ENCODE peak calls at places on chromosome 2, in eight cellular contexts. One of them, this sample, is unnamed.

GRCh38 chr2:159251296-159252173 is 35.0 kb downstream of the WDSUB1 start:
- DNase-seq in HL-60: no peak
- DNase-seq in tibial artery: no peak
- DNase-seq in upper lobe of right lung: no peak
- DNase-seq in brain microvascular endothelial cell: no peak
- DNase-seq in adrenal gland: no peak
- DNase-seq in bronchial epithelial cell: no peak
- DNase-seq in DND-41: no peak
- DNase-seq in this sample: no peak

GRCh38 chr2:133561045-133561852 is 7.0 kb downstream of the NCKAP5 start:
- DNase-seq in HL-60: no peak
- DNase-seq in tibial artery: no peak
- DNase-seq in upper lobe of right lung: no peak
- DNase-seq in brain microvascular endothelial cell: peak; percentile 65
- DNase-seq in adrenal gland: peak; percentile 17
- DNase-seq in bronchial epithelial cell: peak; percentile 70
- DNase-seq in DND-41: no peak
- DNase-seq in this sample: no peak

GRCh38 chr2:38109732-38110181 is 33.8 kb upstream of the CYP1B1 start:
- DNase-seq in HL-60: no peak
- DNase-seq in tibial artery: no peak
- DNase-seq in upper lobe of right lung: no peak
- DNase-seq in brain microvascular endothelial cell: no peak
- DNase-seq in adrenal gland: no peak
- DNase-seq in bronchial epithelial cell: peak; percentile 90
- DNase-seq in DND-41: no peak
- DNase-seq in this sample: peak; percentile 65

GRCh38 chr2:54575379-54575888 is 119.3 kb downstream of the SPTBN1 start:
- DNase-seq in HL-60: peak; percentile 50
- DNase-seq in tibial artery: no peak
- DNase-seq in upper lobe of right lung: no peak
- DNase-seq in brain microvascular endothelial cell: no peak
- DNase-seq in adrenal gland: peak; percentile 66
- DNase-seq in bronchial epithelial cell: peak; percentile 100
- DNase-seq in DND-41: no peak
- DNase-seq in this sample: no peak

GRCh38 chr2:187774551-187775071 is 220.4 kb upstream of the TFPI start:
- DNase-seq in HL-60: no peak
- DNase-seq in tibial artery: no peak
- DNase-seq in upper lobe of right lung: no peak
- DNase-seq in brain microvascular endothelial cell: no peak
- DNase-seq in adrenal gland: no peak
- DNase-seq in bronchial epithelial cell: peak; percentile 78
- DNase-seq in DND-41: no peak
- DNase-seq in this sample: no peak

GRCh38 chr2:50133766-50134165 is 898.2 kb downstream of the NRXN1 start:
- DNase-seq in HL-60: no peak
- DNase-seq in tibial artery: no peak
- DNase-seq in upper lobe of right lung: no peak
- DNase-seq in brain microvascular endothelial cell: no peak
- DNase-seq in adrenal gland: no peak
- DNase-seq in bronchial epithelial cell: no peak
- DNase-seq in DND-41: no peak
- DNase-seq in this sample: no peak

GRCh38 chr2:182920631-182921056 is 54.2 kb upstream of the FRZB start:
- DNase-seq in HL-60: no peak
- DNase-seq in tibial artery: no peak
- DNase-seq in upper lobe of right lung: no peak
- DNase-seq in brain microvascular endothelial cell: no peak
- DNase-seq in adrenal gland: no peak
- DNase-seq in bronchial epithelial cell: no peak
- DNase-seq in DND-41: no peak
- DNase-seq in this sample: no peak

GRCh38 chr2:178882666-178883440 is 75.6 kb upstream of the TTN start:
- DNase-seq in HL-60: no peak
- DNase-seq in tibial artery: peak; percentile 31
- DNase-seq in upper lobe of right lung: no peak
- DNase-seq in brain microvascular endothelial cell: peak; percentile 12
- DNase-seq in adrenal gland: no peak
- DNase-seq in bronchial epithelial cell: peak; percentile 85
- DNase-seq in DND-41: no peak
- DNase-seq in this sample: no peak

GRCh38 chr2:15334650-15335326 is 226.3 kb downstream of the NBAS start:
- DNase-seq in HL-60: no peak
- DNase-seq in tibial artery: no peak
- DNase-seq in upper lobe of right lung: no peak
- DNase-seq in brain microvascular endothelial cell: peak; percentile 24
- DNase-seq in adrenal gland: no peak
- DNase-seq in bronchial epithelial cell: peak; percentile 94
- DNase-seq in DND-41: no peak
- DNase-seq in this sample: peak; percentile 70

GRCh38 chr2:85049236-85049635 is 78.3 kb downstream of the KCMF1 start:
- DNase-seq in HL-60: no peak
- DNase-seq in tibial artery: no peak
- DNase-seq in upper lobe of right lung: no peak
- DNase-seq in brain microvascular endothelial cell: no peak
- DNase-seq in adrenal gland: no peak
- DNase-seq in bronchial epithelial cell: no peak
- DNase-seq in DND-41: no peak
- DNase-seq in this sample: peak; percentile 21

GRCh38 chr2:114027437-114027836 is 137.5 kb downstream of the ACTR3 start:
- DNase-seq in HL-60: no peak
- DNase-seq in tibial artery: no peak
- DNase-seq in upper lobe of right lung: no peak
- DNase-seq in brain microvascular endothelial cell: no peak
- DNase-seq in adrenal gland: no peak
- DNase-seq in bronchial epithelial cell: no peak
- DNase-seq in DND-41: no peak
- DNase-seq in this sample: no peak

GRCh38 chr2:120546077-120546864 is 189.4 kb upstream of the GLI2 start:
- DNase-seq in HL-60: no peak
- DNase-seq in tibial artery: peak; percentile 86
- DNase-seq in upper lobe of right lung: no peak
- DNase-seq in brain microvascular endothelial cell: peak; percentile 95
- DNase-seq in adrenal gland: no peak
- DNase-seq in bronchial epithelial cell: peak; percentile 88
- DNase-seq in DND-41: no peak
- DNase-seq in this sample: no peak

GRCh38 chr2:107137711-107138110 is 251.7 kb upstream of the ST6GAL2 start:
- DNase-seq in HL-60: no peak
- DNase-seq in tibial artery: no peak
- DNase-seq in upper lobe of right lung: no peak
- DNase-seq in brain microvascular endothelial cell: no peak
- DNase-seq in adrenal gland: no peak
- DNase-seq in bronchial epithelial cell: no peak
- DNase-seq in DND-41: no peak
- DNase-seq in this sample: no peak

GRCh38 chr2:12141618-12142220 is 395.3 kb downstream of the LPIN1 start:
- DNase-seq in HL-60: no peak
- DNase-seq in tibial artery: no peak
- DNase-seq in upper lobe of right lung: no peak
- DNase-seq in brain microvascular endothelial cell: no peak
- DNase-seq in adrenal gland: no peak
- DNase-seq in bronchial epithelial cell: no peak
- DNase-seq in DND-41: no peak
- DNase-seq in this sample: no peak

GRCh38 chr2:24191156-24191555 is 16.3 kb downstream of the FAM228A start:
- DNase-seq in HL-60: no peak
- DNase-seq in tibial artery: no peak
- DNase-seq in upper lobe of right lung: no peak
- DNase-seq in brain microvascular endothelial cell: no peak
- DNase-seq in adrenal gland: no peak
- DNase-seq in bronchial epithelial cell: no peak
- DNase-seq in DND-41: no peak
- DNase-seq in this sample: no peak

GRCh38 chr2:3198119-3198518 is 179.5 kb downstream of the EIPR1 start:
- DNase-seq in HL-60: no peak
- DNase-seq in tibial artery: no peak
- DNase-seq in upper lobe of right lung: no peak
- DNase-seq in brain microvascular endothelial cell: no peak
- DNase-seq in adrenal gland: no peak
- DNase-seq in bronchial epithelial cell: no peak
- DNase-seq in DND-41: no peak
- DNase-seq in this sample: no peak

GRCh38 chr2:29310665-29311348 is 195.6 kb downstream of the CLIP4 start:
- DNase-seq in HL-60: no peak
- DNase-seq in tibial artery: no peak
- DNase-seq in upper lobe of right lung: no peak
- DNase-seq in brain microvascular endothelial cell: no peak
- DNase-seq in adrenal gland: no peak
- DNase-seq in bronchial epithelial cell: no peak
- DNase-seq in DND-41: no peak
- DNase-seq in this sample: peak; percentile 4

GRCh38 chr2:70261501-70261900 is 3.6 kb downstream of the PCYOX1 start:
- DNase-seq in HL-60: no peak
- DNase-seq in tibial artery: no peak
- DNase-seq in upper lobe of right lung: no peak
- DNase-seq in brain microvascular endothelial cell: no peak
- DNase-seq in adrenal gland: no peak
- DNase-seq in bronchial epithelial cell: no peak
- DNase-seq in DND-41: no peak
- DNase-seq in this sample: no peak

GRCh38 chr2:85794491-85795121 is 40.8 kb downstream of the ATOH8 start:
- DNase-seq in HL-60: no peak
- DNase-seq in tibial artery: peak; percentile 24
- DNase-seq in upper lobe of right lung: peak; percentile 61
- DNase-seq in brain microvascular endothelial cell: no peak
- DNase-seq in adrenal gland: no peak
- DNase-seq in bronchial epithelial cell: no peak
- DNase-seq in DND-41: no peak
- DNase-seq in this sample: no peak

GRCh38 chr2:232316382-232317190 is 62.0 kb upstream of the ALPP start:
- DNase-seq in HL-60: no peak
- DNase-seq in tibial artery: no peak
- DNase-seq in upper lobe of right lung: no peak
- DNase-seq in brain microvascular endothelial cell: no peak
- DNase-seq in adrenal gland: no peak
- DNase-seq in bronchial epithelial cell: no peak
- DNase-seq in DND-41: no peak
- DNase-seq in this sample: no peak

GRCh38 chr2:71235930-71236587 is 9.2 kb upstream of the PAIP2B start:
- DNase-seq in HL-60: no peak
- DNase-seq in tibial artery: no peak
- DNase-seq in upper lobe of right lung: no peak
- DNase-seq in brain microvascular endothelial cell: no peak
- DNase-seq in adrenal gland: no peak
- DNase-seq in bronchial epithelial cell: no peak
- DNase-seq in DND-41: no peak
- DNase-seq in this sample: no peak

GRCh38 chr2:128638741-128639477 is 320.2 kb upstream of the HS6ST1 start:
- DNase-seq in HL-60: no peak
- DNase-seq in tibial artery: no peak
- DNase-seq in upper lobe of right lung: no peak
- DNase-seq in brain microvascular endothelial cell: peak; percentile 65
- DNase-seq in adrenal gland: no peak
- DNase-seq in bronchial epithelial cell: no peak
- DNase-seq in DND-41: peak; percentile 1
- DNase-seq in this sample: no peak

GRCh38 chr2:18176679-18177215 is 298.3 kb downstream of the KCNS3 start:
- DNase-seq in HL-60: no peak
- DNase-seq in tibial artery: no peak
- DNase-seq in upper lobe of right lung: no peak
- DNase-seq in brain microvascular endothelial cell: no peak
- DNase-seq in adrenal gland: no peak
- DNase-seq in bronchial epithelial cell: no peak
- DNase-seq in DND-41: no peak
- DNase-seq in this sample: no peak

GRCh38 chr2:18178736-18179349 is 300.4 kb downstream of the KCNS3 start:
- DNase-seq in HL-60: peak; percentile 8
- DNase-seq in tibial artery: no peak
- DNase-seq in upper lobe of right lung: no peak
- DNase-seq in brain microvascular endothelial cell: peak; percentile 48
- DNase-seq in adrenal gland: peak; percentile 22
- DNase-seq in bronchial epithelial cell: peak; percentile 68
- DNase-seq in DND-41: peak; percentile 47
- DNase-seq in this sample: peak; percentile 9

GRCh38 chr2:18180031-18180610 is 301.7 kb downstream of the KCNS3 start:
- DNase-seq in HL-60: no peak
- DNase-seq in tibial artery: no peak
- DNase-seq in upper lobe of right lung: no peak
- DNase-seq in brain microvascular endothelial cell: no peak
- DNase-seq in adrenal gland: no peak
- DNase-seq in bronchial epithelial cell: no peak
- DNase-seq in DND-41: no peak
- DNase-seq in this sample: no peak
- H3K27me3 ChIP-seq in HL-60: no peaks in the 10 kb centered on the region
- H3K27me3 ChIP-seq in tibial artery: no peaks in the 10 kb centered on the region
- H3K27me3 ChIP-seq in upper lobe of right lung: no peaks in the 10 kb centered on the region
- H3K27me3 ChIP-seq in brain microvascular endothelial cell: no peaks in the 10 kb centered on the region
- H3K27me3 ChIP-seq in adrenal gland: no peaks in the 10 kb centered on the region
- H3K27me3 ChIP-seq in bronchial epithelial cell: no peaks in the 10 kb centered on the region
- H3K27me3 ChIP-seq in DND-41: no peaks in the 10 kb centered on the region
- H3K27me3 ChIP-seq in this sample: no peaks in the 10 kb centered on the region

GRCh38 chr2:203815541-203815898 is 52.1 kb upstream of the CTLA4 start:
- DNase-seq in HL-60: no peak
- DNase-seq in tibial artery: no peak
- DNase-seq in upper lobe of right lung: no peak
- DNase-seq in brain microvascular endothelial cell: no peak
- DNase-seq in adrenal gland: no peak
- DNase-seq in bronchial epithelial cell: no peak
- DNase-seq in DND-41: no peak
- DNase-seq in this sample: no peak
- H3K4me3 ChIP-seq in HL-60: no peak overlapping the region
- H3K4me3 ChIP-seq in tibial artery: no peak overlapping the region
- H3K4me3 ChIP-seq in upper lobe of right lung: no peak overlapping the region
- H3K4me3 ChIP-seq in brain microvascular endothelial cell: no peak overlapping the region
- H3K4me3 ChIP-seq in adrenal gland: no peak overlapping the region
- H3K4me3 ChIP-seq in bronchial epithelial cell: no peak overlapping the region
- H3K4me3 ChIP-seq in DND-41: no peak overlapping the region
- H3K4me3 ChIP-seq in this sample: no peak overlapping the region

DNA sequence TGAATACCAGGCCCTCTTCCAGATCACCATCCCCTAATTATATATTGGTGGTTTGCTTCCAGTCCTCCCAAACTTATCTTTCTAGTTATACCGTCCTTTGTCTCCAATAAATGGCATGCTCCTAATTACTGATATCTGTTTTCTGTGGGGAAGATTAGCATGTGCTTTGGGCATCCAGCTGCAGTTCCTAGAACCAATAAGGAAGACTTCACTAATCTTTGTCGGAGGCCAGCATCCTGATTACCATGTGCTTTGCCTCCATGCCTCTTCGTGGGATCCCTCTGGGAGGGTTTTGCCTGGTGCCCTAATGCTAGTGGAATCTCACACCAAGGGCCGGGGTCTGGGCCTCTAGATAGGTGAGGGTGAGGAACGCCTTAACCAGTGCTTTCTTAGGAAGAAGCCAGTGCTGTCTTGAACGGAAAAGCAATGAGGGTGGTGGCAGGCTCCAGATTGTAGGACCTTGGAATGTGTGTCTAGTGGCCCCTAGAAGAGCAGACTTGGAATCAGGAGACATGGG is 47.7 kb downstream of the ACKR3 start:
- DNase-seq in HL-60: no peak
- DNase-seq in tibial artery: no peak
- DNase-seq in upper lobe of right lung: no peak
- DNase-seq in brain microvascular endothelial cell: no peak
- DNase-seq in adrenal gland: no peak
- DNase-seq in bronchial epithelial cell: no peak
- DNase-seq in DND-41: no peak
- DNase-seq in this sample: no peak
- TF ChIP-seq CTCF in HL-60: no peak
- TF ChIP-seq CTCF in tibial artery: no peak
- TF ChIP-seq CTCF in upper lobe of right lung: no peak
- TF ChIP-seq CTCF in brain microvascular endothelial cell: no peak
- TF ChIP-seq CTCF in adrenal gland: no peak
- TF ChIP-seq CTCF in bronchial epithelial cell: no peak
- TF ChIP-seq CTCF in DND-41: no peak
- TF ChIP-seq CTCF in this sample: no peak

GRCh38 chr2:102059151-102059550 is 67.4 kb downstream of the IL1R2 start:
- DNase-seq in HL-60: no peak
- DNase-seq in tibial artery: no peak
- DNase-seq in upper lobe of right lung: no peak
- DNase-seq in brain microvascular endothelial cell: no peak
- DNase-seq in adrenal gland: no peak
- DNase-seq in bronchial epithelial cell: no peak
- DNase-seq in DND-41: no peak
- DNase-seq in this sample: no peak
- H3K27me3 ChIP-seq in HL-60: no peaks in the 10 kb centered on the region
- H3K27me3 ChIP-seq in tibial artery: no peaks in the 10 kb centered on the region
- H3K27me3 ChIP-seq in upper lobe of right lung: no peaks in the 10 kb centered on the region
- H3K27me3 ChIP-seq in brain microvascular endothelial cell: no peaks in the 10 kb centered on the region
- H3K27me3 ChIP-seq in adrenal gland: no peaks in the 10 kb centered on the region
- H3K27me3 ChIP-seq in bronchial epithelial cell: no peaks in the 10 kb centered on the region
- H3K27me3 ChIP-seq in DND-41: peaks cover 3% of the 10 kb centered on the region
- H3K27me3 ChIP-seq in this sample: no peaks in the 10 kb centered on the region

This sample was measured in PC-9.